ENCODE peak calls at places on chromosomes 5 and 9, in six cellular contexts. One of them, this sample, is unnamed.

GRCh38 chr5:179406031-179406681 is 60.9 kb upstream of the ADAMTS2 start:
- DNase-seq in GM12864: no peak
- DNase-seq in small intestine: no peak
- DNase-seq in pancreas: no peak
- DNase-seq in activated naive CD8-positive, alpha-beta T cell treated with anti-CD3 and anti-CD28 coated beads for 36 hours: no peak
- DNase-seq in GF-D8: no peak
- DNase-seq in this sample: no peak

GRCh38 chr9:91395106-91395552 is 28.5 kb downstream of the NFIL3 start:
- DNase-seq in GM12864: no peak
- DNase-seq in small intestine: no peak
- DNase-seq in pancreas: no peak
- DNase-seq in activated naive CD8-positive, alpha-beta T cell treated with anti-CD3 and anti-CD28 coated beads for 36 hours: no peak
- DNase-seq in GF-D8: peak; percentile 67
- DNase-seq in this sample: no peak

GRCh38 chr9:122526602-122527001 is 491 bp downstream of the OR1N1 start:
- DNase-seq in GM12864: no peak
- DNase-seq in small intestine: no peak
- DNase-seq in pancreas: no peak
- DNase-seq in activated naive CD8-positive, alpha-beta T cell treated with anti-CD3 and anti-CD28 coated beads for 36 hours: peak; percentile 5
- DNase-seq in GF-D8: no peak
- DNase-seq in this sample: no peak

GRCh38 chr9:34635556-34635955 is 2.0 kb downstream of the SIGMAR1 start:
- DNase-seq in GM12864: no peak
- DNase-seq in small intestine: no peak
- DNase-seq in pancreas: no peak
- DNase-seq in activated naive CD8-positive, alpha-beta T cell treated with anti-CD3 and anti-CD28 coated beads for 36 hours: no peak
- DNase-seq in GF-D8: no peak
- DNase-seq in this sample: no peak

GRCh38 chr5:90940227-90940995 is 381.8 kb downstream of the ADGRV1 start:
- DNase-seq in GM12864: peak; percentile 18
- DNase-seq in small intestine: no peak
- DNase-seq in pancreas: peak; percentile 18
- DNase-seq in activated naive CD8-positive, alpha-beta T cell treated with anti-CD3 and anti-CD28 coated beads for 36 hours: peak; percentile 53
- DNase-seq in GF-D8: no peak
- DNase-seq in this sample: peak; percentile 6

GRCh38 chr9:89655990-89656657 is 51.3 kb downstream of the GADD45G start:
- DNase-seq in GM12864: no peak
- DNase-seq in small intestine: no peak
- DNase-seq in pancreas: no peak
- DNase-seq in activated naive CD8-positive, alpha-beta T cell treated with anti-CD3 and anti-CD28 coated beads for 36 hours: no peak
- DNase-seq in GF-D8: no peak
- DNase-seq in this sample: no peak

GRCh38 chr5:142960309-142960696 is 190.1 kb downstream of the ARHGAP26 start:
- DNase-seq in GM12864: no peak
- DNase-seq in small intestine: no peak
- DNase-seq in pancreas: no peak
- DNase-seq in activated naive CD8-positive, alpha-beta T cell treated with anti-CD3 and anti-CD28 coated beads for 36 hours: no peak
- DNase-seq in GF-D8: no peak
- DNase-seq in this sample: peak; percentile 62

GRCh38 chr9:34437006-34437925 is 21.1 kb downstream of the FAM219A start:
- DNase-seq in GM12864: peak; percentile 76
- DNase-seq in small intestine: peak; percentile 79
- DNase-seq in pancreas: no peak
- DNase-seq in activated naive CD8-positive, alpha-beta T cell treated with anti-CD3 and anti-CD28 coated beads for 36 hours: peak; percentile 35
- DNase-seq in GF-D8: no peak
- DNase-seq in this sample: no peak

GRCh38 chr5:72063219-72063819 is 44.0 kb upstream of the MAP1B start:
- DNase-seq in GM12864: no peak
- DNase-seq in small intestine: no peak
- DNase-seq in pancreas: no peak
- DNase-seq in activated naive CD8-positive, alpha-beta T cell treated with anti-CD3 and anti-CD28 coated beads for 36 hours: peak; percentile 3
- DNase-seq in GF-D8: no peak
- DNase-seq in this sample: no peak

GRCh38 chr5:159331099-159331973 is 1.0 kb upstream of the IL12B start:
- DNase-seq in GM12864: no peak
- DNase-seq in small intestine: peak; percentile 6
- DNase-seq in pancreas: peak; percentile 49
- DNase-seq in activated naive CD8-positive, alpha-beta T cell treated with anti-CD3 and anti-CD28 coated beads for 36 hours: peak; percentile 69
- DNase-seq in GF-D8: no peak
- DNase-seq in this sample: peak; percentile 80

GRCh38 chr5:161498531-161498930 is 48.0 kb downstream of the GABRB2 start:
- DNase-seq in GM12864: no peak
- DNase-seq in small intestine: peak; percentile 90
- DNase-seq in pancreas: no peak
- DNase-seq in activated naive CD8-positive, alpha-beta T cell treated with anti-CD3 and anti-CD28 coated beads for 36 hours: no peak
- DNase-seq in GF-D8: no peak
- DNase-seq in this sample: no peak

GRCh38 chr5:177426566-177427210 is at the start of gene GRK6:
- DNase-seq in GM12864: no peak
- DNase-seq in small intestine: peak; percentile 65
- DNase-seq in pancreas: no peak
- DNase-seq in activated naive CD8-positive, alpha-beta T cell treated with anti-CD3 and anti-CD28 coated beads for 36 hours: peak; percentile 79
- DNase-seq in GF-D8: peak; percentile 14
- DNase-seq in this sample: peak; percentile 68

GRCh38 chr5:138391859-138392386 is 39.4 kb downstream of the KDM3B start:
- DNase-seq in GM12864: no peak
- DNase-seq in small intestine: no peak
- DNase-seq in pancreas: no peak
- DNase-seq in activated naive CD8-positive, alpha-beta T cell treated with anti-CD3 and anti-CD28 coated beads for 36 hours: no peak
- DNase-seq in GF-D8: no peak
- DNase-seq in this sample: no peak

GRCh38 chr5:44981708-44982107 is 173.0 kb downstream of the MRPS30 start:
- DNase-seq in GM12864: no peak
- DNase-seq in small intestine: no peak
- DNase-seq in pancreas: no peak
- DNase-seq in activated naive CD8-positive, alpha-beta T cell treated with anti-CD3 and anti-CD28 coated beads for 36 hours: no peak
- DNase-seq in GF-D8: no peak
- DNase-seq in this sample: no peak

GRCh38 chr5:172008689-172009141 is 2.3 kb upstream of the FBXW11 start:
- DNase-seq in GM12864: no peak
- DNase-seq in small intestine: no peak
- DNase-seq in pancreas: no peak
- DNase-seq in activated naive CD8-positive, alpha-beta T cell treated with anti-CD3 and anti-CD28 coated beads for 36 hours: no peak
- DNase-seq in GF-D8: no peak
- DNase-seq in this sample: no peak

GRCh38 chr5:106414342-106414741 is 1256.4 kb downstream of the EFNA5 start:
- DNase-seq in GM12864: no peak
- DNase-seq in small intestine: no peak
- DNase-seq in pancreas: no peak
- DNase-seq in activated naive CD8-positive, alpha-beta T cell treated with anti-CD3 and anti-CD28 coated beads for 36 hours: no peak
- DNase-seq in GF-D8: no peak
- DNase-seq in this sample: no peak

GRCh38 chr9:35910613-35911488 is 1.6 kb downstream of the SPAAR start:
- DNase-seq in GM12864: no peak
- DNase-seq in small intestine: peak; percentile 84
- DNase-seq in pancreas: no peak
- DNase-seq in activated naive CD8-positive, alpha-beta T cell treated with anti-CD3 and anti-CD28 coated beads for 36 hours: peak; percentile 35
- DNase-seq in GF-D8: no peak
- DNase-seq in this sample: peak; percentile 71

GRCh38 chr5:132354828-132355765 is 14.4 kb upstream of the SLC22A5 start:
- DNase-seq in GM12864: no peak
- DNase-seq in small intestine: no peak
- DNase-seq in pancreas: no peak
- DNase-seq in activated naive CD8-positive, alpha-beta T cell treated with anti-CD3 and anti-CD28 coated beads for 36 hours: no peak
- DNase-seq in GF-D8: peak; percentile 58
- DNase-seq in this sample: no peak

GRCh38 chr9:112063151-112063550 is 111.9 kb downstream of the SUSD1 start:
- DNase-seq in GM12864: no peak
- DNase-seq in small intestine: no peak
- DNase-seq in pancreas: no peak
- DNase-seq in activated naive CD8-positive, alpha-beta T cell treated with anti-CD3 and anti-CD28 coated beads for 36 hours: no peak
- DNase-seq in GF-D8: no peak
- DNase-seq in this sample: no peak

This sample was measured in MG63.